ENCODE peak calls at places on chromosomes 13 and 19, in seven cellular contexts. K, U, W, O, Z, B and A are unnamed samples.

GRCh38 chr13:33186851-33187250 is 98.7 kb downstream of the STARD13 start:
- DNase-seq in K (peak; percentile 69), U (no peak), W (no peak), O (no peak), Z (no peak), B (no peak), A (no peak)

GRCh38 chr19:38663957-38664502 is 16.6 kb downstream of the ACTN4 start:
- DNase-seq in K (no peak), U (no peak), W (no peak), O (no peak), Z (no peak), B (peak; percentile 80), A (no peak)

GRCh38 chr19:31718041-31718440 is 368.8 kb upstream of the TSHZ3 start:
- DNase-seq in K (peak; percentile 4), U (no peak), W (no peak), O (no peak), Z (no peak), B (no peak), A (no peak)

GRCh38 chr13:52995946-52996345 is 32.7 kb upstream of the OLFM4 start:
- DNase-seq in K (no peak), U (no peak), W (no peak), O (no peak), Z (no peak), B (no peak), A (no peak)

GRCh38 chr19:6481541-6482342 is at the start of gene DENND1C:
- DNase-seq in K (no peak), U (peak; percentile 55), W (peak; percentile 77), O (peak; percentile 61), Z (no peak), B (no peak), A (no peak)

GRCh38 chr19:15418112-15418587 is 638 bp downstream of the AKAP8L start:
- DNase-seq in K (peak; percentile 17), U (no peak), W (no peak), O (no peak), Z (no peak), B (no peak), A (no peak)

GRCh38 chr19:28519950-28520861 is 692.7 kb downstream of the UQCRFS1 start:
- DNase-seq in K (peak; percentile 29), U (peak; percentile 43), W (no peak), O (no peak), Z (no peak), B (no peak), A (no peak)

GRCh38 chr13:98978280-98978679 is 416 bp upstream of the DOCK9 start:
- DNase-seq in K (peak; percentile 90), U (no peak), W (no peak), O (no peak), Z (no peak), B (no peak), A (no peak)

GRCh38 chr13:101512650-101513049 is 60.2 kb downstream of the ITGBL1 start:
- DNase-seq in K (peak; percentile 44), U (no peak), W (no peak), O (no peak), Z (no peak), B (no peak), A (no peak)

GRCh38 chr13:86892330-86892729 is 778.8 kb upstream of the SLITRK5 start:
- DNase-seq in K (no peak), U (no peak), W (no peak), O (no peak), Z (no peak), B (no peak), A (no peak)

GRCh38 chr13:28819046-28819747 is 942 bp upstream of the MTUS2 start:
- DNase-seq in K (peak; percentile 41), U (no peak), W (no peak), O (no peak), Z (no peak), B (peak; percentile 19), A (no peak)

GRCh38 chr19:6056282-6056741 is 54.0 kb downstream of the RFX2 start:
- DNase-seq in K (no peak), U (no peak), W (no peak), O (no peak), Z (no peak), B (no peak), A (no peak)

GRCh38 chr13:64855506-64855905 is 2374.6 kb downstream of the PCDH9 start:
- DNase-seq in K (peak; percentile 1), U (no peak), W (no peak), O (no peak), Z (no peak), B (no peak), A (no peak)

GRCh38 chr13:41722684-41723083 is 238.2 kb downstream of the VWA8 start:
- DNase-seq in K (no peak), U (no peak), W (no peak), O (no peak), Z (no peak), B (no peak), A (no peak)

GRCh38 chr19:2207991-2208860 is 27.9 kb downstream of the PLEKHJ1 start:
- DNase-seq in K (peak; percentile 74), U (peak; percentile 68), W (peak; percentile 19), O (no peak), Z (no peak), B (no peak), A (peak; percentile 88)

GRCh38 chr13:99214691-99215090 is 14.0 kb downstream of the UBAC2 start:
- DNase-seq in K (no peak), U (no peak), W (no peak), O (no peak), Z (no peak), B (no peak), A (no peak)

GRCh38 chr19:56372281-56372680 is 21.1 kb downstream of the ZNF582 start:
- DNase-seq in K (peak; percentile 35), U (no peak), W (no peak), O (no peak), Z (no peak), B (no peak), A (no peak)

GRCh38 chr19:13134626-13135025 is 15.5 kb downstream of the STX10 start:
- DNase-seq in K (no peak), U (no peak), W (no peak), O (no peak), Z (no peak), B (no peak), A (no peak)

GRCh38 chr13:49545661-49546060 is 39.7 kb downstream of the RCBTB1 start:
- DNase-seq in K (no peak), U (no peak), W (no peak), O (no peak), Z (no peak), B (no peak), A (no peak)

GRCh38 chr13:49551245-49551644 is 34.1 kb downstream of the RCBTB1 start:
- DNase-seq in K (no peak), U (no peak), W (no peak), O (no peak), Z (no peak), B (no peak), A (no peak)

GRCh38 chr13:49553888-49554287 is 31.5 kb downstream of the RCBTB1 start:
- DNase-seq in K (no peak), U (no peak), W (no peak), O (no peak), Z (no peak), B (no peak), A (no peak)

GRCh38 chr13:49546559-49546958 is 38.8 kb downstream of the RCBTB1 start:
- DNase-seq in K (no peak), U (no peak), W (no peak), O (no peak), Z (no peak), B (peak; percentile 27), A (no peak)

GRCh38 chr13:49549289-49549688 is 36.1 kb downstream of the RCBTB1 start:
- DNase-seq in K (no peak), U (no peak), W (no peak), O (no peak), Z (no peak), B (no peak), A (no peak)
- TF ChIP-seq CTCF in K (no peak), U (no peak), W (no peak), O (no peak), Z (no peak), B (no peak), A (no peak)

GRCh38 chr19:49939721-49940481 is 10.6 kb upstream of the NUP62 start:
- DNase-seq in K (no peak), U (no peak), W (no peak), O (no peak), Z (no peak), B (no peak), A (no peak)
- TF ChIP-seq CTCF in K (no peak), U (no peak), W (no peak), O (peak; percentile 11), Z (no peak), B (no peak), A (no peak)

GRCh38 chr19:46371371-46371901 is 24.5 kb downstream of the PPP5C start:
- DNase-seq in K (no peak), U (no peak), W (no peak), O (peak; percentile 52), Z (peak; percentile 38), B (no peak), A (no peak)
- TF ChIP-seq CTCF in K (no peak), U (no peak), W (no peak), O (no peak), Z (no peak), B (no peak), A (no peak)

GRCh38 chr19:49224856-49225255 is 67.3 kb downstream of the TRPM4 start:
- DNase-seq in K (peak; percentile 53), U (peak; percentile 67), W (no peak), O (peak; percentile 74), Z (no peak), B (no peak), A (no peak)
- TF ChIP-seq CTCF in K (peak; percentile 35), U (peak; percentile 56), W (no peak), O (peak; percentile 29), Z (peak; percentile 34), B (no peak), A (no peak)

GRCh38 chr13:59312776-59313175 is 851.0 kb downstream of the DIAPH3 start:
- DNase-seq in K (no peak), U (no peak), W (no peak), O (no peak), Z (no peak), B (no peak), A (no peak)

GRCh38 chr13:59320021-59320420 is 843.7 kb downstream of the DIAPH3 start:
- DNase-seq in K (no peak), U (no peak), W (no peak), O (no peak), Z (no peak), B (no peak), A (no peak)

GRCh38 chr13:59319276-59319675 is 844.5 kb downstream of the DIAPH3 start:
- DNase-seq in K (no peak), U (no peak), W (no peak), O (no peak), Z (no peak), B (no peak), A (no peak)

DNA sequence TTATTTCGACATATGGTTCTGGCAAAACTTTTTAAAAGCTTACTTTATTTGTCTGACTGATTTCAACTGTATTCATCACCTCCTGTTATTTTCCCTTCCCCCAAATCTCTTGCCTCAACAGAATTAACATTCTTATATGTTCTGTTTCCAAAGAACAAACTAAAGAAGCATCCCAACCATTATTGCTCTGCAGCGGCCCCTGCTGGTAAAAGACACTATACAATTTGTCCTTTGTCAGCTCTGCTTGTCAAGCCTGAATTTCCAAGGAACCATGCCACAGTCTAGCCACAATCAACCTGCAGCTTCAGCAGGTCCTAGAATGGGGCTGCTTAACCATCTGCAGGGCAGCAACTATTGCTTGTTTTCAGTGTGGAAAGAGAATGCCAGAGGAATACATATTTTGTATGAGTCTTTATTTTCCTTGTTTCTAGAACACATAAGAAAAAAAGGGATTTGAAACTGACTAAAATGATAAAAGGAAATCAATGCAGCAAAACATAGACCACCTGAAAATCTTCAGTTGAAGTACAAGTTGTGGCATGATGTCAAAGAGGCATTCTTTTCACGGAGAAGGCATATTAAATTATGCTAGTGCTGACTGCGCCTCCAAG is 845.3 kb downstream of the DIAPH3 start:
- DNase-seq in K (peak; percentile 45), U (peak; percentile 90), W (peak; percentile 58), O (peak; percentile 86), Z (peak; percentile 70), B (peak; percentile 39), A (peak; percentile 33)
- TF ChIP-seq CTCF in K (peak; percentile 72), U (peak; percentile 86), W (peak; percentile 56), O (peak; percentile 91), Z (peak; percentile 75), B (peak; percentile 44), A (no peak)